ENCODE peak calls at places on chromosomes 7 and 10, in nine cellular contexts. Q is cerebellum, X is right cardiac atrium, Z is NCI-H1092, A is HFFc6, J is heart right ventricle, R is SK-MEL-5, U is GM20000, E is T-cell. I is an unnamed sample.

GRCh38 chr7:50534690-50535290 is 30.4 kb downstream of the DDC start:
- DNase-seq in Q (no peak), X (no peak), Z (no peak), A (peak), J (no peak), R (peak), U (no peak), E (no peak), I (no peak)

GRCh38 chr7:101816499-101817030 is 861 bp upstream of the CUX1 start:
- DNase-seq in Q (peak), X (peak), Z (peak), A (no peak), J (peak), R (peak), U (peak), E (no peak), I (peak)

GRCh38 chr7:151381333-151382078 is 28.3 kb downstream of the WDR86 start:
- DNase-seq in Q (peak), X (no peak), Z (no peak), A (no peak), J (no peak), R (no peak), U (peak), E (peak), I (peak)

GRCh38 chr10:132928261-132928660 is 14.1 kb downstream of the CFAP46 start:
- DNase-seq in Q (no peak), X (no peak), Z (no peak), A (no peak), J (no peak), R (no peak), U (no peak), E (no peak), I (no peak)

GRCh38 chr7:109873296-109873695 is 1217.6 kb upstream of the LRRN3 start:
- DNase-seq in Q (no peak), X (peak), Z (no peak), A (no peak), J (no peak), R (no peak), U (no peak), E (no peak), I (no peak)

GRCh38 chr10:26869528-26869927 is 8.8 kb upstream of the ABI1 start:
- DNase-seq in Q (no peak), X (no peak), Z (no peak), A (no peak), J (no peak), R (no peak), U (no peak), E (no peak), I (peak)

GRCh38 chr7:80307251-80307856 is 172.7 kb downstream of the GNAI1 start:
- DNase-seq in Q (no peak), X (no peak), Z (no peak), A (peak), J (no peak), R (peak), U (no peak), E (no peak), I (no peak)

GRCh38 chr10:128519581-128519980 is 393.4 kb upstream of the MKI67 start:
- DNase-seq in Q (no peak), X (no peak), Z (no peak), A (no peak), J (no peak), R (no peak), U (no peak), E (no peak), I (no peak)

GRCh38 chr7:1361016-1361755 is 98.1 kb downstream of the MICALL2 start:
- DNase-seq in Q (no peak), X (no peak), Z (no peak), A (no peak), J (no peak), R (no peak), U (no peak), E (no peak), I (no peak)

GRCh38 chr10:76554478-76554877 is 1083.1 kb downstream of the KCNMA1 start:
- DNase-seq in Q (no peak), X (no peak), Z (no peak), A (no peak), J (no peak), R (no peak), U (no peak), E (no peak), I (no peak)

GRCh38 chr10:71581376-71581775 is 138.2 kb downstream of the C10orf105 start:
- DNase-seq in Q (no peak), X (no peak), Z (no peak), A (no peak), J (no peak), R (no peak), U (no peak), E (no peak), I (no peak)

GRCh38 chr10:86461963-86462804 is 59.4 kb downstream of the WAPL start:
- DNase-seq in Q (no peak), X (no peak), Z (no peak), A (no peak), J (no peak), R (no peak), U (no peak), E (no peak), I (no peak)

GRCh38 chr10:100998991-100999741 is 442 bp upstream of the LZTS2 start:
- DNase-seq in Q (peak), X (peak), Z (peak), A (peak), J (peak), R (peak), U (peak), E (peak), I (peak)

GRCh38 chr7:143245123-143245522 is 18.1 kb upstream of the GSTK1 start:
- DNase-seq in Q (no peak), X (no peak), Z (no peak), A (peak), J (no peak), R (no peak), U (no peak), E (no peak), I (no peak)

GRCh38 chr7:102044984-102045673 is 227.7 kb downstream of the CUX1 start:
- DNase-seq in Q (no peak), X (peak), Z (peak), A (peak), J (peak), R (no peak), U (no peak), E (no peak), I (no peak)

GRCh38 chr7:99296471-99296870 is 23.8 kb downstream of the MYH16 start:
- DNase-seq in Q (no peak), X (no peak), Z (no peak), A (no peak), J (no peak), R (no peak), U (no peak), E (no peak), I (no peak)

GRCh38 chr7:38728145-38728544 is 97.0 kb upstream of the AMPH start:
- DNase-seq in Q (no peak), X (no peak), Z (no peak), A (no peak), J (no peak), R (no peak), U (no peak), E (no peak), I (no peak)

GRCh38 chr10:21014141-21014540 is 117.0 kb upstream of the NEBL start:
- DNase-seq in Q (no peak), X (no peak), Z (no peak), A (no peak), J (no peak), R (no peak), U (no peak), E (no peak), I (no peak)